ENCODE peak calls at places on chromosome 17, in eight cellular contexts. One of them, this sample, is unnamed.

GRCh38 chr17:11880714-11881113 is 116.6 kb downstream of the ZNF18 start:
- DNase-seq in HTR-8/SVneo: no peak
- DNase-seq in colonic mucosa: peak; percentile 23
- DNase-seq in A549: peak; percentile 33
- DNase-seq in HFFc6: no peak
- DNase-seq in CD4-positive, alpha-beta T cell: no peak
- DNase-seq in NCI-H1105 treated with DMSO at 0.1 percent for 48 hours: peak; percentile 33
- DNase-seq in stimulated activated CD4-positive, alpha-beta T cell treated with anti-CD3 and anti-CD28 coated beads, Interleukin-1b, Interleukin-23, amount 100 ng/mL, for 48 hours: no peak
- DNase-seq in this sample: no peak

GRCh38 chr17:11331790-11332526 is 90.9 kb downstream of the SHISA6 start:
- DNase-seq in HFFc6: no peak
- DNase-seq in NCI-H1105 treated with DMSO at 0.1 percent for 48 hours: peak; percentile 5
- DNase-seq in CD4-positive, alpha-beta T cell: no peak
- DNase-seq in A549: no peak
- DNase-seq in colonic mucosa: no peak
- DNase-seq in stimulated activated CD4-positive, alpha-beta T cell treated with anti-CD3 and anti-CD28 coated beads, Interleukin-1b, Interleukin-23, amount 100 ng/mL, for 48 hours: no peak
- DNase-seq in HTR-8/SVneo: no peak
- DNase-seq in this sample: no peak

GRCh38 chr17:27466748-27467375 is 10.6 kb downstream of the KSR1 start:
- DNase-seq in stimulated activated CD4-positive, alpha-beta T cell treated with anti-CD3 and anti-CD28 coated beads, Interleukin-1b, Interleukin-23, amount 100 ng/mL, for 48 hours: peak; percentile 85
- DNase-seq in CD4-positive, alpha-beta T cell: no peak
- DNase-seq in HFFc6: no peak
- DNase-seq in colonic mucosa: no peak
- DNase-seq in A549: no peak
- DNase-seq in HTR-8/SVneo: no peak
- DNase-seq in NCI-H1105 treated with DMSO at 0.1 percent for 48 hours: no peak
- DNase-seq in this sample: peak; percentile 92

GRCh38 chr17:77332034-77332971 is 191.5 kb downstream of the SEC14L1 start:
- DNase-seq in HTR-8/SVneo: no peak
- DNase-seq in colonic mucosa: peak; percentile 18
- DNase-seq in stimulated activated CD4-positive, alpha-beta T cell treated with anti-CD3 and anti-CD28 coated beads, Interleukin-1b, Interleukin-23, amount 100 ng/mL, for 48 hours: no peak
- DNase-seq in HFFc6: no peak
- DNase-seq in NCI-H1105 treated with DMSO at 0.1 percent for 48 hours: no peak
- DNase-seq in CD4-positive, alpha-beta T cell: peak; percentile 18
- DNase-seq in A549: no peak
- DNase-seq in this sample: peak; percentile 32

GRCh38 chr17:78568494-78569115 is 8.6 kb downstream of the DNAH17 start:
- DNase-seq in HTR-8/SVneo: no peak
- DNase-seq in A549: no peak
- DNase-seq in NCI-H1105 treated with DMSO at 0.1 percent for 48 hours: no peak
- DNase-seq in HFFc6: no peak
- DNase-seq in CD4-positive, alpha-beta T cell: no peak
- DNase-seq in stimulated activated CD4-positive, alpha-beta T cell treated with anti-CD3 and anti-CD28 coated beads, Interleukin-1b, Interleukin-23, amount 100 ng/mL, for 48 hours: no peak
- DNase-seq in colonic mucosa: no peak
- DNase-seq in this sample: no peak

GRCh38 chr17:3556905-3557767 is 476 bp downstream of the TRPV3 start:
- DNase-seq in colonic mucosa: no peak
- DNase-seq in HFFc6: no peak
- DNase-seq in CD4-positive, alpha-beta T cell: no peak
- DNase-seq in NCI-H1105 treated with DMSO at 0.1 percent for 48 hours: no peak
- DNase-seq in HTR-8/SVneo: no peak
- DNase-seq in stimulated activated CD4-positive, alpha-beta T cell treated with anti-CD3 and anti-CD28 coated beads, Interleukin-1b, Interleukin-23, amount 100 ng/mL, for 48 hours: no peak
- DNase-seq in A549: no peak
- DNase-seq in this sample: no peak

GRCh38 chr17:48228720-48229119 is 121.2 kb downstream of the SNX11 start:
- DNase-seq in HTR-8/SVneo: no peak
- DNase-seq in A549: no peak
- DNase-seq in colonic mucosa: no peak
- DNase-seq in stimulated activated CD4-positive, alpha-beta T cell treated with anti-CD3 and anti-CD28 coated beads, Interleukin-1b, Interleukin-23, amount 100 ng/mL, for 48 hours: no peak
- DNase-seq in HFFc6: no peak
- DNase-seq in CD4-positive, alpha-beta T cell: no peak
- DNase-seq in NCI-H1105 treated with DMSO at 0.1 percent for 48 hours: no peak
- DNase-seq in this sample: no peak

GRCh38 chr17:4562000-4562969 is 1.9 kb upstream of the GGT6 start:
- DNase-seq in colonic mucosa: peak; percentile 52
- DNase-seq in A549: no peak
- DNase-seq in HTR-8/SVneo: no peak
- DNase-seq in CD4-positive, alpha-beta T cell: no peak
- DNase-seq in NCI-H1105 treated with DMSO at 0.1 percent for 48 hours: no peak
- DNase-seq in stimulated activated CD4-positive, alpha-beta T cell treated with anti-CD3 and anti-CD28 coated beads, Interleukin-1b, Interleukin-23, amount 100 ng/mL, for 48 hours: no peak
- DNase-seq in HFFc6: no peak
- DNase-seq in this sample: no peak

GRCh38 chr17:13398853-13399252 is 202.9 kb downstream of the HS3ST3A1 start:
- DNase-seq in HTR-8/SVneo: no peak
- DNase-seq in HFFc6: no peak
- DNase-seq in colonic mucosa: no peak
- DNase-seq in NCI-H1105 treated with DMSO at 0.1 percent for 48 hours: no peak
- DNase-seq in A549: no peak
- DNase-seq in stimulated activated CD4-positive, alpha-beta T cell treated with anti-CD3 and anti-CD28 coated beads, Interleukin-1b, Interleukin-23, amount 100 ng/mL, for 48 hours: no peak
- DNase-seq in CD4-positive, alpha-beta T cell: no peak
- DNase-seq in this sample: no peak

GRCh38 chr17:34308376-34308775 is 10.9 kb upstream of the CCL8 start:
- DNase-seq in HTR-8/SVneo: no peak
- DNase-seq in CD4-positive, alpha-beta T cell: no peak
- DNase-seq in HFFc6: no peak
- DNase-seq in colonic mucosa: no peak
- DNase-seq in NCI-H1105 treated with DMSO at 0.1 percent for 48 hours: no peak
- DNase-seq in A549: no peak
- DNase-seq in stimulated activated CD4-positive, alpha-beta T cell treated with anti-CD3 and anti-CD28 coated beads, Interleukin-1b, Interleukin-23, amount 100 ng/mL, for 48 hours: no peak
- DNase-seq in this sample: no peak

GRCh38 chr17:38873646-38874380 is 4.0 kb downstream of the LASP1 start:
- DNase-seq in HTR-8/SVneo: no peak
- DNase-seq in NCI-H1105 treated with DMSO at 0.1 percent for 48 hours: no peak
- DNase-seq in stimulated activated CD4-positive, alpha-beta T cell treated with anti-CD3 and anti-CD28 coated beads, Interleukin-1b, Interleukin-23, amount 100 ng/mL, for 48 hours: no peak
- DNase-seq in HFFc6: no peak
- DNase-seq in colonic mucosa: peak; percentile 67
- DNase-seq in CD4-positive, alpha-beta T cell: no peak
- DNase-seq in A549: peak; percentile 69
- DNase-seq in this sample: no peak

GRCh38 chr17:29561541-29562517 is 5.0 kb downstream of the ABHD15 start:
- DNase-seq in NCI-H1105 treated with DMSO at 0.1 percent for 48 hours: no peak
- DNase-seq in CD4-positive, alpha-beta T cell: no peak
- DNase-seq in HFFc6: no peak
- DNase-seq in colonic mucosa: no peak
- DNase-seq in stimulated activated CD4-positive, alpha-beta T cell treated with anti-CD3 and anti-CD28 coated beads, Interleukin-1b, Interleukin-23, amount 100 ng/mL, for 48 hours: no peak
- DNase-seq in A549: no peak
- DNase-seq in HTR-8/SVneo: no peak
- DNase-seq in this sample: no peak

GRCh38 chr17:36994438-36994837 is 45.7 kb downstream of the AATF start:
- DNase-seq in NCI-H1105 treated with DMSO at 0.1 percent for 48 hours: no peak
- DNase-seq in stimulated activated CD4-positive, alpha-beta T cell treated with anti-CD3 and anti-CD28 coated beads, Interleukin-1b, Interleukin-23, amount 100 ng/mL, for 48 hours: no peak
- DNase-seq in A549: no peak
- DNase-seq in HFFc6: peak; percentile 72
- DNase-seq in CD4-positive, alpha-beta T cell: no peak
- DNase-seq in colonic mucosa: no peak
- DNase-seq in HTR-8/SVneo: no peak
- DNase-seq in this sample: no peak